ENCODE peak calls at places on chromosomes 5 and 9, in nine cellular contexts. O is KG1; J is activated naive CD4-positive, alpha-beta T cell treated with Interleukin-2 at 50 U/mL for 16 hours; E is astrocyte; Z is NB4; W is iPS-NIHi11; T is HCEC 1CT; A is iPS DF 19.7; R is stimulated activated CD4-positive, alpha-beta T cell treated with anti-CD3 and anti-CD28 coated beads, Interleukin-1b, Interleukin-23, amount 100 ng/mL, for 1 hour. Y is an unnamed sample.

GRCh38 chr5:142977363-142978051 is 207.3 kb downstream of the ARHGAP26 start:
- DNase-seq in O (peak; percentile 42), T (peak; percentile 90), W (no peak), R (peak; percentile 11), E (peak; percentile 96), Z (peak; percentile 96), J (peak; percentile 46), A (no peak), Y (peak; percentile 97)

GRCh38 chr9:20271107-20271506 is 351.2 kb downstream of the MLLT3 start:
- DNase-seq in J (no peak), O (no peak), Z (no peak), W (no peak), T (peak; percentile 62), A (no peak), E (no peak), R (no peak), Y (no peak)

GRCh38 chr5:180090098-180090768 is 18.7 kb upstream of the RNF130 start:
- DNase-seq in R (peak; percentile 55), A (peak; percentile 80), Z (peak; percentile 79), O (peak; percentile 30), T (peak; percentile 29), W (peak; percentile 81), J (peak; percentile 81), E (peak; percentile 36), Y (peak; percentile 65)

GRCh38 chr5:6158974-6159863 is 219.1 kb downstream of the MED10 start:
- DNase-seq in R (no peak), E (peak; percentile 59), Z (no peak), T (peak; percentile 97), J (no peak), O (no peak), W (no peak), A (no peak), Y (peak; percentile 68)

GRCh38 chr9:134935056-134936020 is 17.6 kb upstream of the FCN1 start:
- DNase-seq in O (no peak), A (no peak), T (no peak), R (no peak), Z (no peak), J (no peak), E (no peak), W (no peak), Y (no peak)

GRCh38 chr5:153991168-153991567 is 47.5 kb downstream of the FAM114A2 start:
- DNase-seq in T (no peak), E (no peak), R (no peak), O (no peak), J (no peak), A (no peak), W (no peak), Z (no peak), Y (no peak)

GRCh38 chr5:23507278-23507685 is at the start of gene PRDM9:
- DNase-seq in J (no peak), R (no peak), O (no peak), E (no peak), T (no peak), Z (no peak), A (no peak), W (peak; percentile 42), Y (peak; percentile 86)

GRCh38 chr5:134541736-134542376 is 16.4 kb downstream of the JADE2 start:
- DNase-seq in A (no peak), Z (peak; percentile 61), R (no peak), J (no peak), T (no peak), O (no peak), W (peak; percentile 89), E (no peak), Y (no peak)

GRCh38 chr9:125600194-125600593 is 106.8 kb downstream of the MAPKAP1 start:
- DNase-seq in R (no peak), J (no peak), Z (no peak), O (no peak), E (no peak), W (no peak), T (no peak), A (no peak), Y (no peak)

GRCh38 chr5:116825486-116825885 is 250.9 kb upstream of the SEMA6A start:
- DNase-seq in A (no peak), Z (no peak), W (no peak), T (no peak), O (no peak), R (no peak), E (no peak), J (no peak), Y (no peak)

GRCh38 chr5:142716963-142717362 is 31.1 kb upstream of the FGF1 start:
- DNase-seq in E (peak; percentile 39), R (no peak), A (peak; percentile 65), O (no peak), Z (peak; percentile 68), T (peak; percentile 64), J (peak; percentile 29), W (peak; percentile 67), Y (peak; percentile 57)

GRCh38 chr9:132722564-132723065 is 52.4 kb downstream of the GTF3C4 start:
- DNase-seq in T (no peak), Z (no peak), R (no peak), A (no peak), O (no peak), J (no peak), E (no peak), W (no peak), Y (no peak)

GRCh38 chr9:127929044-127929979 is 1.3 kb downstream of the PIP5KL1 start:
- DNase-seq in O (no peak), E (no peak), W (no peak), R (no peak), Z (no peak), T (no peak), A (no peak), J (peak; percentile 12), Y (no peak)

GRCh38 chr5:18000744-18001143 is 366.5 kb downstream of the TAF11L14 start:
- DNase-seq in T (no peak), R (no peak), W (no peak), Z (peak; percentile 62), A (no peak), J (no peak), E (no peak), O (peak; percentile 28), Y (no peak)